ENCODE peak calls at places on chromosome 9, in six cellular contexts. One of them, this sample, is unnamed.

GRCh38 chr9:115373000-115373709 is 255.2 kb upstream of the TNC start:
- DNase-seq in mesendoderm: peak
- DNase-seq in NCI-H1092 treated with DMSO at 0.1 percent for 48 hours: no peak
- DNase-seq in adrenal gland: no peak
- DNase-seq in H7: no peak
- DNase-seq in posterior cingulate gyrus: no peak
- DNase-seq in this sample: no peak

GRCh38 chr9:134130503-134131375 is 5.1 kb upstream of the WDR5 start:
- DNase-seq in adrenal gland: peak
- DNase-seq in posterior cingulate gyrus: no peak
- DNase-seq in H7: peak
- DNase-seq in mesendoderm: peak
- DNase-seq in NCI-H1092 treated with DMSO at 0.1 percent for 48 hours: no peak
- DNase-seq in this sample: peak

GRCh38 chr9:110058304-110058953 is 149.5 kb downstream of the C9orf152 start:
- DNase-seq in NCI-H1092 treated with DMSO at 0.1 percent for 48 hours: peak
- DNase-seq in adrenal gland: peak
- DNase-seq in posterior cingulate gyrus: no peak
- DNase-seq in mesendoderm: peak
- DNase-seq in H7: peak
- DNase-seq in this sample: no peak

GRCh38 chr9:73129941-73130695 is 21.5 kb upstream of the ANXA1 start:
- DNase-seq in H7: no peak
- DNase-seq in adrenal gland: no peak
- DNase-seq in NCI-H1092 treated with DMSO at 0.1 percent for 48 hours: no peak
- DNase-seq in mesendoderm: no peak
- DNase-seq in posterior cingulate gyrus: no peak
- DNase-seq in this sample: no peak

GRCh38 chr9:110021891-110022290 is 186.1 kb downstream of the C9orf152 start:
- DNase-seq in adrenal gland: no peak
- DNase-seq in H7: no peak
- DNase-seq in NCI-H1092 treated with DMSO at 0.1 percent for 48 hours: no peak
- DNase-seq in mesendoderm: no peak
- DNase-seq in posterior cingulate gyrus: no peak
- DNase-seq in this sample: no peak

GRCh38 chr9:123457586-123457985 is 101.6 kb downstream of the CRB2 start:
- DNase-seq in posterior cingulate gyrus: no peak
- DNase-seq in NCI-H1092 treated with DMSO at 0.1 percent for 48 hours: peak
- DNase-seq in adrenal gland: no peak
- DNase-seq in mesendoderm: no peak
- DNase-seq in H7: no peak
- DNase-seq in this sample: no peak

GRCh38 chr9:117783828-117784227 is 79.6 kb downstream of the TLR4 start:
- DNase-seq in mesendoderm: no peak
- DNase-seq in adrenal gland: no peak
- DNase-seq in NCI-H1092 treated with DMSO at 0.1 percent for 48 hours: no peak
- DNase-seq in posterior cingulate gyrus: no peak
- DNase-seq in H7: no peak
- DNase-seq in this sample: no peak

GRCh38 chr9:128828719-128829452 is 708 bp downstream of the SPOUT1 start:
- DNase-seq in mesendoderm: no peak
- DNase-seq in posterior cingulate gyrus: peak
- DNase-seq in adrenal gland: no peak
- DNase-seq in H7: peak
- DNase-seq in NCI-H1092 treated with DMSO at 0.1 percent for 48 hours: no peak
- DNase-seq in this sample: no peak

GRCh38 chr9:129064499-129064908 is 16.4 kb upstream of the DOLPP1 start:
- DNase-seq in H7: no peak
- DNase-seq in posterior cingulate gyrus: no peak
- DNase-seq in NCI-H1092 treated with DMSO at 0.1 percent for 48 hours: no peak
- DNase-seq in mesendoderm: no peak
- DNase-seq in adrenal gland: peak
- DNase-seq in this sample: no peak

GRCh38 chr9:38172601-38173000 is 103.6 kb upstream of the SHB start:
- DNase-seq in H7: peak
- DNase-seq in mesendoderm: peak
- DNase-seq in NCI-H1092 treated with DMSO at 0.1 percent for 48 hours: no peak
- DNase-seq in adrenal gland: no peak
- DNase-seq in posterior cingulate gyrus: no peak
- DNase-seq in this sample: no peak

GRCh38 chr9:111828193-111828592 is 33.5 kb upstream of the SHOC1 start:
- DNase-seq in posterior cingulate gyrus: no peak
- DNase-seq in NCI-H1092 treated with DMSO at 0.1 percent for 48 hours: no peak
- DNase-seq in H7: no peak
- DNase-seq in adrenal gland: peak
- DNase-seq in mesendoderm: peak
- DNase-seq in this sample: no peak

GRCh38 chr9:92769276-92769675 is 4.6 kb upstream of the BICD2 start:
- DNase-seq in mesendoderm: no peak
- DNase-seq in H7: no peak
- DNase-seq in posterior cingulate gyrus: no peak
- DNase-seq in NCI-H1092 treated with DMSO at 0.1 percent for 48 hours: no peak
- DNase-seq in adrenal gland: no peak
- DNase-seq in this sample: no peak

GRCh38 chr9:108002296-108003056 is 512.9 kb upstream of the KLF4 start:
- DNase-seq in H7: no peak
- DNase-seq in NCI-H1092 treated with DMSO at 0.1 percent for 48 hours: no peak
- DNase-seq in posterior cingulate gyrus: no peak
- DNase-seq in mesendoderm: peak
- DNase-seq in adrenal gland: peak
- DNase-seq in this sample: no peak

GRCh38 chr9:118336167-118336951 is 632.2 kb downstream of the TLR4 start:
- DNase-seq in adrenal gland: peak
- DNase-seq in mesendoderm: no peak
- DNase-seq in posterior cingulate gyrus: no peak
- DNase-seq in H7: no peak
- DNase-seq in NCI-H1092 treated with DMSO at 0.1 percent for 48 hours: no peak
- DNase-seq in this sample: no peak

GRCh38 chr9:114930063-114930812 is at the start of gene TNFSF8:
- DNase-seq in adrenal gland: peak
- DNase-seq in NCI-H1092 treated with DMSO at 0.1 percent for 48 hours: no peak
- DNase-seq in H7: no peak
- DNase-seq in posterior cingulate gyrus: no peak
- DNase-seq in mesendoderm: no peak
- DNase-seq in this sample: no peak